ENCODE peak calls at places on chromosomes 2 and 18, in four cellular contexts. One of them, this sample, is unnamed.

GRCh38 chr2:39667142-39667880 is 1.6 kb downstream of the TMEM178A start:
- DNase-seq in stimulated activated CD4-positive, alpha-beta T cell treated with anti-CD3 and anti-CD28 coated beads, Interleukin-15, amount 100 ng/mL, for 1 hour: no peak
- DNase-seq in GM06990: no peak
- DNase-seq in skeletal muscle cell: no peak
- DNase-seq in this sample: peak

GRCh38 chr2:56099967-56100366 is 83.8 kb upstream of the CCDC85A start:
- DNase-seq in GM06990: no peak
- DNase-seq in stimulated activated CD4-positive, alpha-beta T cell treated with anti-CD3 and anti-CD28 coated beads, Interleukin-15, amount 100 ng/mL, for 1 hour: no peak
- DNase-seq in skeletal muscle cell: no peak
- DNase-seq in this sample: no peak

GRCh38 chr2:174617120-174617519 is 19.5 kb upstream of the WIPF1 start:
- DNase-seq in GM06990: no peak
- DNase-seq in skeletal muscle cell: no peak
- DNase-seq in stimulated activated CD4-positive, alpha-beta T cell treated with anti-CD3 and anti-CD28 coated beads, Interleukin-15, amount 100 ng/mL, for 1 hour: no peak
- DNase-seq in this sample: no peak

GRCh38 chr2:88055049-88055435 is 541 bp downstream of the KRCC1 start:
- DNase-seq in GM06990: no peak
- DNase-seq in skeletal muscle cell: no peak
- DNase-seq in stimulated activated CD4-positive, alpha-beta T cell treated with anti-CD3 and anti-CD28 coated beads, Interleukin-15, amount 100 ng/mL, for 1 hour: no peak
- DNase-seq in this sample: no peak

GRCh38 chr18:51447351-51447896 is 249.9 kb upstream of the MEX3C start:
- DNase-seq in stimulated activated CD4-positive, alpha-beta T cell treated with anti-CD3 and anti-CD28 coated beads, Interleukin-15, amount 100 ng/mL, for 1 hour: no peak
- DNase-seq in skeletal muscle cell: no peak
- DNase-seq in GM06990: peak
- DNase-seq in this sample: no peak

GRCh38 chr2:171347591-171348032 is 86.2 kb downstream of the METTL8 start:
- DNase-seq in skeletal muscle cell: peak
- DNase-seq in stimulated activated CD4-positive, alpha-beta T cell treated with anti-CD3 and anti-CD28 coated beads, Interleukin-15, amount 100 ng/mL, for 1 hour: no peak
- DNase-seq in GM06990: no peak
- DNase-seq in this sample: no peak

GRCh38 chr2:181999911-182000310 is 14.3 kb downstream of the PPP1R1C start:
- DNase-seq in stimulated activated CD4-positive, alpha-beta T cell treated with anti-CD3 and anti-CD28 coated beads, Interleukin-15, amount 100 ng/mL, for 1 hour: no peak
- DNase-seq in GM06990: no peak
- DNase-seq in skeletal muscle cell: no peak
- DNase-seq in this sample: no peak

GRCh38 chr2:102442967-102443828 is 20.2 kb downstream of the IL18RAP start:
- DNase-seq in skeletal muscle cell: no peak
- DNase-seq in stimulated activated CD4-positive, alpha-beta T cell treated with anti-CD3 and anti-CD28 coated beads, Interleukin-15, amount 100 ng/mL, for 1 hour: no peak
- DNase-seq in GM06990: no peak
- DNase-seq in this sample: no peak

GRCh38 chr18:13379062-13379800 is 160.7 kb downstream of the LDLRAD4 start:
- DNase-seq in GM06990: no peak
- DNase-seq in stimulated activated CD4-positive, alpha-beta T cell treated with anti-CD3 and anti-CD28 coated beads, Interleukin-15, amount 100 ng/mL, for 1 hour: no peak
- DNase-seq in skeletal muscle cell: no peak
- DNase-seq in this sample: no peak

GRCh38 chr2:43724728-43725526 is 48.7 kb upstream of the C1GALT1C1L start:
- DNase-seq in stimulated activated CD4-positive, alpha-beta T cell treated with anti-CD3 and anti-CD28 coated beads, Interleukin-15, amount 100 ng/mL, for 1 hour: no peak
- DNase-seq in GM06990: no peak
- DNase-seq in skeletal muscle cell: no peak
- DNase-seq in this sample: no peak

GRCh38 chr18:52046842-52047241 is 293.2 kb upstream of the DCC start:
- DNase-seq in stimulated activated CD4-positive, alpha-beta T cell treated with anti-CD3 and anti-CD28 coated beads, Interleukin-15, amount 100 ng/mL, for 1 hour: no peak
- DNase-seq in GM06990: no peak
- DNase-seq in skeletal muscle cell: no peak
- DNase-seq in this sample: no peak

GRCh38 chr2:152489364-152489763 is 154.4 kb downstream of the FMNL2 start:
- DNase-seq in GM06990: no peak
- DNase-seq in skeletal muscle cell: no peak
- DNase-seq in stimulated activated CD4-positive, alpha-beta T cell treated with anti-CD3 and anti-CD28 coated beads, Interleukin-15, amount 100 ng/mL, for 1 hour: no peak
- DNase-seq in this sample: no peak

GRCh38 chr2:55954306-55955035 is 30.9 kb upstream of the EFEMP1 start:
- DNase-seq in GM06990: no peak
- DNase-seq in skeletal muscle cell: no peak
- DNase-seq in stimulated activated CD4-positive, alpha-beta T cell treated with anti-CD3 and anti-CD28 coated beads, Interleukin-15, amount 100 ng/mL, for 1 hour: no peak
- DNase-seq in this sample: no peak

GRCh38 chr2:8059255-8059654 is 622.6 kb upstream of the ID2 start:
- DNase-seq in skeletal muscle cell: no peak
- DNase-seq in stimulated activated CD4-positive, alpha-beta T cell treated with anti-CD3 and anti-CD28 coated beads, Interleukin-15, amount 100 ng/mL, for 1 hour: no peak
- DNase-seq in GM06990: no peak
- DNase-seq in this sample: no peak

GRCh38 chr2:230777681-230778080 is 65.0 kb downstream of the CAB39 start:
- DNase-seq in skeletal muscle cell: no peak
- DNase-seq in GM06990: no peak
- DNase-seq in stimulated activated CD4-positive, alpha-beta T cell treated with anti-CD3 and anti-CD28 coated beads, Interleukin-15, amount 100 ng/mL, for 1 hour: no peak
- DNase-seq in this sample: no peak

GRCh38 chr2:176171331-176172006 is 14.4 kb downstream of the HOXD3 start:
- DNase-seq in stimulated activated CD4-positive, alpha-beta T cell treated with anti-CD3 and anti-CD28 coated beads, Interleukin-15, amount 100 ng/mL, for 1 hour: no peak
- DNase-seq in GM06990: no peak
- DNase-seq in skeletal muscle cell: no peak
- DNase-seq in this sample: no peak

GRCh38 chr2:224958466-224958857 is 83.8 kb downstream of the DOCK10 start:
- DNase-seq in stimulated activated CD4-positive, alpha-beta T cell treated with anti-CD3 and anti-CD28 coated beads, Interleukin-15, amount 100 ng/mL, for 1 hour: no peak
- DNase-seq in GM06990: no peak
- DNase-seq in skeletal muscle cell: no peak
- DNase-seq in this sample: no peak

GRCh38 chr2:134336352-134336751 is 82.5 kb downstream of the MGAT5 start:
- DNase-seq in stimulated activated CD4-positive, alpha-beta T cell treated with anti-CD3 and anti-CD28 coated beads, Interleukin-15, amount 100 ng/mL, for 1 hour: no peak
- DNase-seq in skeletal muscle cell: no peak
- DNase-seq in GM06990: peak
- DNase-seq in this sample: no peak

GRCh38 chr2:85708641-85709040 is 14.5 kb downstream of the GNLY start:
- DNase-seq in skeletal muscle cell: no peak
- DNase-seq in stimulated activated CD4-positive, alpha-beta T cell treated with anti-CD3 and anti-CD28 coated beads, Interleukin-15, amount 100 ng/mL, for 1 hour: no peak
- DNase-seq in GM06990: no peak
- DNase-seq in this sample: no peak

GRCh38 chr2:173990970-173991819 is 26.0 kb upstream of the SP3 start:
- DNase-seq in skeletal muscle cell: peak
- DNase-seq in stimulated activated CD4-positive, alpha-beta T cell treated with anti-CD3 and anti-CD28 coated beads, Interleukin-15, amount 100 ng/mL, for 1 hour: no peak
- DNase-seq in GM06990: peak
- DNase-seq in this sample: no peak

GRCh38 chr2:6773007-6773693 is 92.6 kb downstream of the CMPK2 start:
- DNase-seq in stimulated activated CD4-positive, alpha-beta T cell treated with anti-CD3 and anti-CD28 coated beads, Interleukin-15, amount 100 ng/mL, for 1 hour: peak
- DNase-seq in GM06990: peak
- DNase-seq in skeletal muscle cell: no peak
- DNase-seq in this sample: no peak

GRCh38 chr2:241248897-241249296 is 60.4 kb downstream of the ANO7 start:
- DNase-seq in skeletal muscle cell: no peak
- DNase-seq in stimulated activated CD4-positive, alpha-beta T cell treated with anti-CD3 and anti-CD28 coated beads, Interleukin-15, amount 100 ng/mL, for 1 hour: no peak
- DNase-seq in GM06990: no peak
- DNase-seq in this sample: no peak

GRCh38 chr2:132669854-132670103 is 226 bp downstream of the LYPD1 start:
- DNase-seq in GM06990: peak
- DNase-seq in skeletal muscle cell: no peak
- DNase-seq in stimulated activated CD4-positive, alpha-beta T cell treated with anti-CD3 and anti-CD28 coated beads, Interleukin-15, amount 100 ng/mL, for 1 hour: no peak
- DNase-seq in this sample: no peak

GRCh38 chr18:25350561-25351201 is 1.3 kb downstream of the ZNF521 start:
- DNase-seq in GM06990: peak
- DNase-seq in stimulated activated CD4-positive, alpha-beta T cell treated with anti-CD3 and anti-CD28 coated beads, Interleukin-15, amount 100 ng/mL, for 1 hour: no peak
- DNase-seq in skeletal muscle cell: peak
- DNase-seq in this sample: no peak

GRCh38 chr2:80396276-80396675 is 91.7 kb upstream of the LRRTM1 start:
- DNase-seq in skeletal muscle cell: no peak
- DNase-seq in GM06990: no peak
- DNase-seq in stimulated activated CD4-positive, alpha-beta T cell treated with anti-CD3 and anti-CD28 coated beads, Interleukin-15, amount 100 ng/mL, for 1 hour: no peak
- DNase-seq in this sample: no peak

GRCh38 chr2:120231974-120232635 is 8.9 kb upstream of the TMEM185B start:
- DNase-seq in skeletal muscle cell: no peak
- DNase-seq in stimulated activated CD4-positive, alpha-beta T cell treated with anti-CD3 and anti-CD28 coated beads, Interleukin-15, amount 100 ng/mL, for 1 hour: peak
- DNase-seq in GM06990: peak
- DNase-seq in this sample: no peak

GRCh38 chr2:207133862-207134519 is 31.8 kb downstream of the KLF7 start:
- DNase-seq in stimulated activated CD4-positive, alpha-beta T cell treated with anti-CD3 and anti-CD28 coated beads, Interleukin-15, amount 100 ng/mL, for 1 hour: no peak
- DNase-seq in GM06990: no peak
- DNase-seq in skeletal muscle cell: peak
- DNase-seq in this sample: peak

GRCh38 chr2:239321596-239322413 is 79.0 kb downstream of the HDAC4 start:
- DNase-seq in stimulated activated CD4-positive, alpha-beta T cell treated with anti-CD3 and anti-CD28 coated beads, Interleukin-15, amount 100 ng/mL, for 1 hour: peak
- DNase-seq in skeletal muscle cell: no peak
- DNase-seq in GM06990: no peak
- DNase-seq in this sample: no peak

This sample was measured in cerebellar nuclear complex.